ENCODE peak calls at places on chromosomes 16 and 17, in seven cellular contexts. C is endodermal cell; L is HS-5; A is stimulated activated naive CD8-positive, alpha-beta T cell treated with anti-CD3 and anti-CD28 coated beads, Interleukin-15, Interleukin-2, amounts not matched to agents 100 U/mL and 50 U/mL, for 24 hours; I is RCC 7860; H is dermis microvascular lymphatic vessel endothelial cell; T is AG20443. N is an unnamed sample.
A peak's percentile ranks its signal among the peaks of the same experiment; 100 is the strongest.

GRCh38 chr17:82817947-82818346 is 21.9 kb downstream of the ZNF750 start:
- DNase-seq in L (no peak), A (no peak), I (no peak), C (no peak), T (no peak), H (no peak), N (no peak)

GRCh38 chr17:41511130-41511529 is 5.7 kb upstream of the KRT13 start:
- DNase-seq in C (peak; percentile 78), I (no peak), T (no peak), A (no peak), L (no peak), H (no peak), N (peak; percentile 31)

GRCh38 chr17:19538095-19539039 is 4.7 kb downstream of the SLC47A1 start:
- DNase-seq in T (no peak), H (no peak), A (no peak), L (no peak), I (no peak), C (peak; percentile 64), N (peak; percentile 26)

GRCh38 chr17:64621772-64622171 is 40.3 kb downstream of the SMURF2 start:
- DNase-seq in L (no peak), C (no peak), I (no peak), A (no peak), H (no peak), T (no peak), N (no peak)

GRCh38 chr16:84546669-84547538 is 42.4 kb upstream of the MEAK7 start:
- DNase-seq in C (no peak), H (no peak), T (no peak), I (no peak), L (no peak), A (no peak), N (no peak)

GRCh38 chr17:61393904-61394629 is 5.6 kb upstream of the TBX2 start:
- DNase-seq in H (no peak), A (no peak), T (no peak), C (peak; percentile 83), L (no peak), I (no peak), N (no peak)

GRCh38 chr17:81310963-81311550 is 15.9 kb upstream of the SLC38A10 start:
- DNase-seq in H (no peak), A (no peak), C (no peak), I (no peak), T (no peak), L (no peak), N (no peak)

GRCh38 chr17:68784431-68784830 is 170.8 kb downstream of the ABCA8 start:
- DNase-seq in A (no peak), L (no peak), H (no peak), T (no peak), C (no peak), I (no peak), N (no peak)

GRCh38 chr17:72661093-72661944 is 431.2 kb downstream of the SLC39A11 start:
- DNase-seq in I (no peak), L (no peak), T (no peak), H (no peak), C (peak; percentile 91), A (no peak), N (no peak)

GRCh38 chr16:35308674-35309073 is 1849.3 kb downstream of the TP53TG3F start:
- DNase-seq in I (no peak), T (no peak), L (no peak), H (no peak), C (no peak), A (no peak), N (no peak)

GRCh38 chr16:58331024-58331707 is 36.3 kb upstream of the PRSS54 start:
- DNase-seq in T (no peak), C (peak; percentile 91), A (no peak), L (no peak), I (no peak), H (no peak), N (peak; percentile 40)

GRCh38 chr16:14436410-14436955 is 193.6 kb downstream of the PARN start:
- DNase-seq in C (no peak), T (no peak), H (no peak), A (peak; percentile 16), L (no peak), I (no peak), N (no peak)

GRCh38 chr16:78372302-78372701 is 272.8 kb downstream of the WWOX start:
- DNase-seq in C (no peak), H (no peak), A (no peak), L (no peak), I (no peak), T (no peak), N (no peak)

GRCh38 chr16:84928679-84929420 is 82.5 kb downstream of the ZDHHC7 start:
- DNase-seq in C (no peak), L (no peak), H (no peak), T (peak; percentile 95), I (no peak), A (no peak), N (no peak)

GRCh38 chr17:44093231-44093900 is 22.8 kb downstream of the G6PC3 start:
- DNase-seq in T (no peak), C (no peak), L (no peak), A (no peak), I (no peak), H (no peak), N (no peak)

GRCh38 chr17:4301066-4301465 is 37.3 kb upstream of the ANKFY1 start:
- DNase-seq in C (no peak), I (no peak), A (no peak), T (no peak), L (no peak), H (no peak), N (no peak)

GRCh38 chr17:231966-232807 is 50.7 kb upstream of the DOC2B start:
- DNase-seq in T (no peak), H (no peak), A (no peak), L (no peak), C (no peak), I (no peak), N (no peak)

GRCh38 chr16:83068686-83069085 is 441.9 kb downstream of the CDH13 start:
- DNase-seq in L (no peak), A (no peak), I (no peak), C (no peak), T (peak; percentile 19), H (peak; percentile 74), N (no peak)